ENCODE peak calls at places on chromosomes 12 and 14, in four cellular contexts. V is GM12878, Y is HepG2, R is K562. A is an unnamed sample.

GRCh38 chr12:110590806-110591326 is 7.7 kb upstream of the PPTC7 start:
- DNase-seq in Y (peak), V (peak), R (no peak), A (no peak)

GRCh38 chr12:23139026-23139425 is 514.1 kb downstream of the ETNK1 start:
- DNase-seq in V (no peak), R (no peak), Y (no peak), A (peak)

GRCh38 chr12:16609140-16609539 is 3.2 kb upstream of the LMO3 start:
- DNase-seq in R (no peak), Y (no peak), V (no peak), A (no peak)

GRCh38 chr12:67651380-67651695 is 2.8 kb downstream of the DYRK2 start:
- DNase-seq in Y (peak), V (no peak), R (no peak), A (peak)

GRCh38 chr12:5796171-5797091 is 148.6 kb downstream of the ANO2 start:
- DNase-seq in R (peak), V (no peak), Y (peak), A (no peak)

GRCh38 chr12:94779520-94779919 is 129.2 kb upstream of the TMCC3 start:
- DNase-seq in R (no peak), Y (no peak), V (no peak), A (peak)

GRCh38 chr12:33472299-33472698 is 32.7 kb upstream of the SYT10 start:
- DNase-seq in Y (no peak), V (no peak), R (no peak), A (no peak)

GRCh38 chr14:50957296-50957695 is 13.0 kb upstream of the PYGL start:
- DNase-seq in R (no peak), Y (no peak), V (no peak), A (no peak)

GRCh38 chr14:25406818-25407217 is 356.9 kb upstream of the STXBP6 start:
- DNase-seq in V (no peak), Y (peak), R (no peak), A (peak)

GRCh38 chr12:38289396-38289795 is 27.2 kb upstream of the ALG10B start:
- DNase-seq in Y (no peak), V (no peak), R (no peak), A (no peak)

GRCh38 chr14:96710060-96710636 is 87.0 kb upstream of the VRK1 start:
- DNase-seq in Y (no peak), R (no peak), V (no peak), A (no peak)

GRCh38 chr14:36617824-36618223 is 35.4 kb upstream of the NKX2-8 start:
- DNase-seq in R (no peak), V (no peak), Y (no peak), A (no peak)

GRCh38 chr12:76698966-76699365 is 64.9 kb upstream of the ZDHHC17 start:
- DNase-seq in R (no peak), V (no peak), Y (no peak), A (no peak)

GRCh38 chr12:59459966-59460365 is 135.9 kb upstream of the SLC16A7 start:
- DNase-seq in Y (no peak), V (no peak), R (no peak), A (peak)

GRCh38 chr12:130031571-130032189 is 127.9 kb upstream of the TMEM132D start:
- DNase-seq in V (no peak), R (peak), Y (peak), A (peak)

GRCh38 chr12:56257491-56258067 is 605 bp downstream of the ANKRD52 start:
- DNase-seq in V (no peak), Y (peak), R (peak), A (peak)

GRCh38 chr14:64035143-64035542 is 182.3 kb downstream of the SYNE2 start:
- DNase-seq in R (no peak), V (no peak), Y (no peak), A (no peak)

GRCh38 chr12:88574278-88574677 is 6.0 kb downstream of the KITLG start:
- DNase-seq in R (no peak), Y (no peak), V (no peak), A (no peak)

GRCh38 chr14:62674833-62675232 is 370.4 kb downstream of the KCNH5 start:
- DNase-seq in V (no peak), R (no peak), Y (no peak), A (no peak)

GRCh38 chr12:14836336-14837210 is 6.8 kb downstream of the ART4 start:
- DNase-seq in V (no peak), R (no peak), Y (peak), A (peak)

GRCh38 chr12:72285861-72286260 is 13.7 kb downstream of the TRHDE start:
- DNase-seq in V (no peak), R (no peak), Y (no peak), A (no peak)

GRCh38 chr12:92467886-92468285 is 234.9 kb upstream of the PLEKHG7 start:
- DNase-seq in Y (no peak), R (no peak), V (no peak), A (no peak)

GRCh38 chr12:34395056-34396005 is 373.0 kb downstream of the ALG10 start:
- DNase-seq in V (no peak), Y (no peak), R (no peak), A (no peak)

GRCh38 chr14:30998100-30998706 is 27.2 kb upstream of the AP4S1 start:
- DNase-seq in R (no peak), Y (no peak), V (no peak), A (no peak)

GRCh38 chr12:94145231-94145979 is 3.0 kb upstream of the PLXNC1 start:
- DNase-seq in V (no peak), Y (no peak), R (peak), A (no peak)

GRCh38 chr12:47990351-47991105 is 13.7 kb downstream of the COL2A1 start:
- DNase-seq in V (peak), R (no peak), Y (no peak), A (no peak)

GRCh38 chr12:5868585-5869295 is 76.3 kb downstream of the ANO2 start:
- DNase-seq in Y (no peak), R (no peak), V (no peak), A (peak)

GRCh38 chr14:92506230-92506629 is 7.4 kb upstream of the RIN3 start:
- DNase-seq in R (no peak), Y (no peak), V (no peak), A (no peak)

GRCh38 chr12:111100003-111100402 is 179.6 kb upstream of the MYL2 start:
- DNase-seq in R (no peak), V (no peak), Y (no peak), A (no peak)

GRCh38 chr12:130500835-130501330 is 163.2 kb downstream of the PIWIL1 start:
- DNase-seq in R (no peak), V (no peak), Y (no peak), A (no peak)

GRCh38 chr12:94174576-94174975 is 26.2 kb downstream of the PLXNC1 start:
- DNase-seq in Y (no peak), V (no peak), R (no peak), A (no peak)

GRCh38 chr14:31336646-31337045 is 83.7 kb downstream of the HEATR5A start:
- DNase-seq in V (no peak), R (no peak), Y (peak), A (no peak)

GRCh38 chr14:61471297-61471980 is 150.1 kb downstream of the PRKCH start:
- DNase-seq in V (no peak), Y (no peak), R (no peak), A (no peak)

GRCh38 chr12:80936353-80936641 is 1.4 kb downstream of the LIN7A start:
- DNase-seq in Y (no peak), R (no peak), V (no peak), A (no peak)

GRCh38 chr12:54128466-54128865 is 60.3 kb downstream of the SMUG1 start:
- DNase-seq in V (no peak), R (no peak), Y (no peak), A (no peak)

GRCh38 chr12:54125950-54126695 is 62.7 kb downstream of the SMUG1 start:
- DNase-seq in Y (no peak), V (no peak), R (no peak), A (no peak)

GRCh38 chr12:54126696-54127537 is 61.9 kb downstream of the SMUG1 start:
- DNase-seq in V (no peak), R (no peak), Y (no peak), A (no peak)

GRCh38 chr12:54129028-54129903 is 59.5 kb downstream of the SMUG1 start:
- DNase-seq in Y (no peak), R (no peak), V (no peak), A (no peak)

GRCh38 chr12:54127538-54128259 is 61.1 kb downstream of the SMUG1 start:
- DNase-seq in Y (no peak), R (no peak), V (no peak), A (no peak)
- TF ChIP-seq EZH2 in Y (no peak), R (no peak), V (no peak), A (no peak)

GRCh38 chr14:68696721-68697495 is 96.0 kb downstream of the ZFP36L1 start:
- DNase-seq in R (no peak), V (no peak), Y (no peak), A (no peak)

GRCh38 chr14:68695871-68696665 is 96.8 kb downstream of the ZFP36L1 start:
- DNase-seq in Y (no peak), V (no peak), R (no peak), A (peak)

GRCh38 chr14:68694516-68695235 is 98.2 kb downstream of the ZFP36L1 start:
- DNase-seq in V (no peak), Y (no peak), R (no peak), A (peak)

GRCh38 chr14:68693926-68694325 is 98.9 kb downstream of the ZFP36L1 start:
- DNase-seq in R (no peak), Y (no peak), V (no peak), A (no peak)

GRCh38 chr14:68695326-68695768 is 97.5 kb downstream of the ZFP36L1 start:
- DNase-seq in R (no peak), Y (peak), V (peak), A (peak)
- TF ChIP-seq MYC in R (no peak), Y (no peak), V (no peak), A (no peak)

GRCh38 chr12:53232641-53233538 is 881 bp upstream of the RARG start:
- DNase-seq in Y (no peak), V (no peak), R (peak), A (no peak)
- TF ChIP-seq EZH2 in Y (no peak), V (no peak), R (no peak), A (no peak)

DNA sequence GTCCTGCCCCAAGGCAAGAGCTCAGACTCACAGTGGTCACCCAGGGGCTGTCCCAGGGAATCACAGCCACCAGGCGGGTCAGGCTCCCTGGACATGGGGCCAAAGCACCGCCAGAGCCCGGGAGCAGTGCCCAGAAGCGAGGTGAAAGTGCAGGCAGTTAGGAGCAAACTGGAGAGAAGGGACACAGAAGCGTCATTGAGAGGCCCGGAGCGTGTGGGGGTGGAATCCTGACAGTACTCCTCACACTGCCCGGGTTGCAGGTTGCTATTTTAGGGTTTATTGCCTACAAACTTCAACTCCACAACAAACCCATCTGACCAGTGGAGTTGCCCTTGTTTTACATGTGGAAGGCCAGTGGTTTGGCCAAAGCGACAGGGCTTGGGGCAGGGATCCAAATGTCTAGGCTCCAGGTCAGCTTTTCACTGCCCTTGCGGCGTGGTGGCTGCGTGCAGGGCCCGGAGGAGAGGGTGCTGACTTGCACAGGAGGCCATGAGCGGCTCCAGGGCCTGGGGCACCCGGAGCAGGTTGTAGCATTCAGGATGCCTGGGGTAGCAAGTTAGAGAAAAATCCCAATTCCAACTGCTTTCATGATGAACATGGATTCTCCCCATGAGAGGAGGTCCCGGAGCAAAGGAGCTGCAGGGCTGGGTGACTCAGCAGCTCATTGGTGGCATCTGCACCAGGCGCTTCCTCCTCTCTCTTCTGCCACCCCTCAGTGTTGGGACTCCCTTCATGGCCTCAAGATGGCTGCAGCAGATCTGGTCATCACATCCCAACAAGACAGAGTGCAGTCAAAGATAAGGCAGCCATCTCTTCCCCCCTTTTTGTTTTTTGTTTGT is 112.3 kb upstream of the NCOR2 start:
- DNase-seq in Y (peak), R (peak), V (no peak), A (no peak)
- TF ChIP-seq MYC in Y (no peak), R (no peak), V (no peak), A (no peak)

GRCh38 chr12:25829192-25829591 is 129.3 kb upstream of the RASSF8 start:
- DNase-seq in V (no peak), R (no peak), Y (no peak), A (peak)

GRCh38 chr12:25827747-25828146 is 130.7 kb upstream of the RASSF8 start:
- DNase-seq in Y (no peak), V (no peak), R (no peak), A (no peak)

GRCh38 chr12:25833657-25834056 is 124.8 kb upstream of the RASSF8 start:
- DNase-seq in Y (no peak), R (no peak), V (no peak), A (no peak)

GRCh38 chr12:25828188-25828587 is 130.3 kb upstream of the RASSF8 start:
- DNase-seq in Y (no peak), R (no peak), V (no peak), A (no peak)

GRCh38 chr12:25830456-25830855 is 128.0 kb upstream of the RASSF8 start:
- DNase-seq in R (no peak), Y (no peak), V (no peak), A (no peak)
- TF ChIP-seq EZH2 in R (no peak), Y (no peak), V (no peak), A (no peak)

DNA sequence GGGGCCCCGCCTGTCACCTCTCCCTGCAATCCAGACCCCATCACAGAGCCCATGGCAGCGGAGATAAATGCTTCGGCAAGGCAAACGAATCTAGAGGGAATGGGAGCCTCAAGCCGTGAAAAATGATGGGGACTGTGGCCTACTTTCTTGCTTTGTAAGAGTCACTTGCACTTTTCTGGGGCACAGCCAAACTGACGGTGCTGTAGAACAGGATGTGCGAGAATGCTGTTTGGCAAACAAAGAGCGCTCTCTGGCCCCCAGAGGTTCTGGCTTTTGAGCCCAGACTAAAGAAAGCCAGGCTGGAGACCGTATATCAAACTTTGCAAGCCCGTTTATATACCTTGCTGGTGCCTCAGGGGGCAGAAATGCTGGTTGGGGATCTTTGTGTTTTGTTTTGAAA is 108.7 kb downstream of the CACNA1C start:
- DNase-seq in R (no peak), V (no peak), Y (no peak), A (no peak)
- TF ChIP-seq MYC in R (no peak), V (no peak), Y (no peak), A (no peak)

GRCh38 chr14:101022916-101023435 is 119.5 kb upstream of the RTL1 start:
- DNase-seq in V (no peak), R (no peak), Y (no peak), A (no peak)

GRCh38 chr14:101020971-101021370 is 117.4 kb upstream of the RTL1 start:
- DNase-seq in Y (no peak), R (no peak), V (no peak), A (no peak)

GRCh38 chr14:101024686-101025085 is 121.2 kb upstream of the RTL1 start:
- DNase-seq in R (no peak), Y (no peak), V (no peak), A (no peak)

GRCh38 chr14:101019974-101020710 is 116.6 kb upstream of the RTL1 start:
- DNase-seq in V (no peak), R (no peak), Y (no peak), A (no peak)

DNA sequence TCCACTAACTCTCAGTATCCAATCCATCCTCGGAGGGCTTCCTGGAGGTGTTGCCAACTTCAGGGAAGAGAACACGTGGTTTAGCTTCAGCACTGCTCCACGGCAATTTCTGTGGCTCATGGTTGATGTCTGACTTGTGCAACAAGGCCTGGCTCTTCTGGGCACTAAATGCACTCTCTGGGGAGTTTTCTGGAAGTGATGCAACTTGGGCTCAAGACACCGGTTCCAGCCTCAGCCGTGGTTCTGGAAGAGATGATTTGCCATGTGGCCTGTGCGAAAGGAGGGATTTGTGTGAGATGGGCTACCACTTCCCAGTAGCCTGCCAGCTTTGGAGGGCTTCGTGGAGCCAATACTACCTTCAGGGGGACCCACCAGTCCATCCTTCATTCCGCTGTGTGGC is 118.6 kb upstream of the RTL1 start:
- DNase-seq in R (no peak), V (no peak), Y (no peak), A (no peak)
- TF ChIP-seq EZH2 in R (no peak), V (no peak), Y (no peak), A (no peak)

GRCh38 chr12:2902287-2902880 is 11.7 kb downstream of the TULP3 start:
- DNase-seq in Y (no peak), R (no peak), V (no peak), A (peak)
- TF ChIP-seq MYC in Y (no peak), R (no peak), V (no peak), A (no peak)

DNA sequence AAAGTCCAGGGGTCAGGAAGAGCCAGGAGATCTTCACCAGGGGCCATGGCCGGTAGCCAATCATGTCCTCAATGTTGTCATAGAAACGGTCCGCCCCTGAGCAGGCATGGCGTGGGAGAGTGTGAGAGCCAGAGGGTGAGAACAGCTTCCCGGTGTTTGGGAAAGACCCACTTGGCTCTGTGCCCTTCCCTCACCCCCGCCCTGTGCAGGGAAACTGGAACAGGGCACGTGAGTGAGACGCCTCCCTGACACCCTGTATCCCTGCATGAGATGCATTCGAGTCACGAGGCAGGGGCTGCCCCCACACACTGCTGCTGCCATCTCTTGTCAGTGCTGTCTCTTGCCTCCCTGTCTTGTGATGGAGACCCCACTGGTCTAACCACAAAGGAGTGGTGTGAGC is 20.7 kb downstream of the SLC6A12 start:
- DNase-seq in Y (no peak), V (no peak), R (no peak), A (no peak)
- TF ChIP-seq EZH2 in Y (no peak), V (no peak), R (no peak), A (no peak)